ENCODE peak calls at places on chromosomes 6 and 20, in eight cellular contexts. Y is Peyer's patch, C is adrenal gland, Q is prostate gland, M is tibial nerve, P is heart left ventricle, K is HCT116, W is stomach. S is an unnamed sample.

GRCh38 chr20:44073011-44073674 is 113.8 kb downstream of the JPH2 start:
- DNase-seq in Y (no peak), C (peak), Q (no peak), M (no peak), P (no peak), K (no peak), W (peak), S (no peak)

GRCh38 chr20:24956001-24956761 is 7.1 kb downstream of the CST7 start:
- DNase-seq in Y (no peak), C (no peak), Q (no peak), M (no peak), P (no peak), K (no peak), W (peak), S (no peak)

GRCh38 chr6:159973951-159974350 is 5.1 kb downstream of the IGF2R start:
- DNase-seq in Y (no peak), C (no peak), Q (no peak), M (no peak), P (no peak), K (no peak), W (no peak), S (no peak)

GRCh38 chr20:46361386-46361785 is 45.0 kb downstream of the ELMO2 start:
- DNase-seq in Y (no peak), C (no peak), Q (no peak), M (no peak), P (no peak), K (no peak), W (no peak), S (no peak)

GRCh38 chr20:48898210-48898609 is 23.3 kb upstream of the ARFGEF2 start:
- DNase-seq in Y (no peak), C (no peak), Q (no peak), M (no peak), P (no peak), K (no peak), W (no peak), S (no peak)

GRCh38 chr20:44450938-44451450 is 24.7 kb upstream of the TTPAL start:
- DNase-seq in Y (no peak), C (no peak), Q (no peak), M (no peak), P (no peak), K (no peak), W (no peak), S (no peak)

GRCh38 chr6:154932562-154933027 is 62.5 kb upstream of the TIAM2 start:
- DNase-seq in Y (no peak), C (no peak), Q (peak), M (no peak), P (no peak), K (peak), W (no peak), S (no peak)

GRCh38 chr6:89649682-89650081 is 11.1 kb upstream of the LYRM2 start:
- DNase-seq in Y (no peak), C (no peak), Q (no peak), M (no peak), P (no peak), K (no peak), W (no peak), S (no peak)

GRCh38 chr6:77231438-77232305 is 231.6 kb downstream of the HTR1B start:
- DNase-seq in Y (no peak), C (no peak), Q (no peak), M (no peak), P (no peak), K (no peak), W (no peak), S (no peak)

GRCh38 chr20:11544029-11544678 is 373.5 kb upstream of the BTBD3 start:
- DNase-seq in Y (no peak), C (peak), Q (peak), M (no peak), P (no peak), K (peak), W (no peak), S (peak)

GRCh38 chr20:50346372-50347347 is 156.0 kb downstream of the CEBPB start:
- DNase-seq in Y (peak), C (peak), Q (peak), M (peak), P (peak), K (no peak), W (peak), S (peak)

GRCh38 chr6:156582509-156582992 is 194.6 kb upstream of the ARID1B start:
- DNase-seq in Y (no peak), C (no peak), Q (no peak), M (no peak), P (no peak), K (no peak), W (no peak), S (no peak)

GRCh38 chr20:31681128-31681727 is 41.4 kb downstream of the BCL2L1 start:
- DNase-seq in Y (no peak), C (no peak), Q (no peak), M (no peak), P (no peak), K (no peak), W (no peak), S (no peak)

GRCh38 chr6:158437571-158437970 is 122.3 kb upstream of the TMEM181 start:
- DNase-seq in Y (no peak), C (no peak), Q (no peak), M (no peak), P (no peak), K (no peak), W (no peak), S (no peak)

GRCh38 chr6:31079656-31080261 is 32.6 kb downstream of the C6orf15 start:
- DNase-seq in Y (peak), C (peak), Q (peak), M (peak), P (peak), K (peak), W (peak), S (peak)
- H3K4me3 ChIP-seq in Y (no peak), C (no peak), Q (no peak), M (peak), P (peak), K (no peak), W (no peak), S (no peak)

DNA sequence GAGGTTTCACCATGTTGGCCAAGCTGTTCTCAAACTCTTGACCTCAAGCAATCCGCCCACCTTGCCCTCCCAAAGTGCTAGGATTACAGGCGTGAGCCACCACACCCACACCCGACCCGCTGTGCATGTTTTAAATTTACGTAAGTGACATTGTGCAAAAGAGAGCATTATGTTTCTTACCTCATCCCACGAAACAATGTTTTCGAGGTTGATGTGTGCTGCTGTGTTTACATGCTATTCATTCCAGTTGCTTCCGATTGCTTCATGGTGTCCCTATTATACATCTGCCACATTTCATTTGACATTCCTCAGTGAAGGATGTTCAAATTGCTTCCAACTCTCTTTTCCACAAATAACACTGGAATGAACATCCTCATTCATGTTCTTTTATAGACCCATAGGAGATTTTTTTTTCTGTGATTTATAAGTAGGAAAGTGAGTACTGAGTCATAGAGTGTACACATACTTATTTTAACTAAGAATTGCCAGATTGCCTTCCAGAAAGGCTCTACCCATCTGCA is 403.9 kb upstream of the JARID2 start:
- DNase-seq in Y (no peak), C (peak), Q (peak), M (no peak), P (no peak), K (no peak), W (no peak), S (peak)
- H3K27ac ChIP-seq in Y (no peak), C (no peak), Q (no peak), M (no peak), P (no peak), K (no peak), W (peak), S (no peak)

GRCh38 chr20:38126146-38126912 is 38.7 kb downstream of the TGM2 start:
- DNase-seq in Y (no peak), C (no peak), Q (no peak), M (no peak), P (peak), K (no peak), W (peak), S (no peak)
- TF ChIP-seq POLR2A in Y (no peak), C (no peak), Q (no peak), M (no peak), P (no peak), K (no peak), W (no peak), S (no peak)

DNA sequence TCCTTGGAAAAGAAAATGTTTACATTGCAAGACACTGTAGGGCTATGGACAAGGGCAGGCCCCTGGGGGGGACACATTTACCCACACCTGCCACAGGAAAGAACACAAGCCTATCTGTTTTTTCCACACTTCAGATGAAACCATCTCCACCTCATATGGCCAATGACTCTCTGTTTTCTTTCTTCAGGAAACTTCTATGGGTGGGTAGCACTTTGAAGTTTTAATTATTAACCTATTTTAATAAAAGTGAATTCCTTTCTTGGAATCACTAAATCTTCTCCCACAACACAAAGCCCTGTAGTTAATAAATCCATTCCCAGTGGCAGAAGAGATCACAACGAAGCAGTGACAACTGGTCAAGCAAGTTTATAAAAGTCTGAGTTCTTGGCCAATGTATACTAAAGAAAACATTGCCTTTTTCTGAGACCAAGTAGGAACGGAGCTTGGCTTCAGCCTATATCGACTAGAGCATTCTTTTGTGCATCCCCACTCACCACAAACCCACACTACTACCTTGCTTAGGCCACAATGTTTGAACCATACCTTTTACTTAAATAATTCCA is 125.1 kb upstream of the CARMIL1 start:
- DNase-seq in Y (no peak), C (no peak), Q (peak), M (no peak), P (no peak), K (no peak), W (no peak), S (no peak)
- H3K4me3 ChIP-seq in Y (no peak), C (no peak), Q (no peak), M (no peak), P (no peak), K (no peak), W (no peak), S (no peak)

DNA sequence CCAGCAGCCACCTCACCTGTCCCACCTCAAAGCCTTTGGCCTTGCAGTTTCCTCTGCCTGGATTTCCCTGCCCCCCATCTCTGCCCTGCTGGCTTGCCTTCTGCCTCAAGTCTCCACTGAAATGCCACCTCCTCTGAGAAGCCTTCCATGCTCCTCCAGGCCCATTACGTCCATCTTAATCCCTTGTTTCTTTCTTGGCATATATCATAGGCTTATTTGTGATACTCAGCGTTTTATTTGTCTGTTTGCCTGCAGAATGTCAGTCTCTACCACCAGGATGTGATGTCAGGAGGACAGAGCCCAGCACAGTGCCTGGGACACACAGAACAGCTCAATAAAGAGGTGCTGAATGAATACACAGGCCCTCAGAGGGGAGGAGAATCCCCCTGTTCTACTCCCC is 24.4 kb upstream of the TLDC2 start:
- DNase-seq in Y (no peak), C (no peak), Q (no peak), M (no peak), P (no peak), K (no peak), W (no peak), S (no peak)
- H3K27ac ChIP-seq in Y (peak), C (peak), Q (no peak), M (peak), P (peak), K (no peak), W (peak), S (peak)

DNA sequence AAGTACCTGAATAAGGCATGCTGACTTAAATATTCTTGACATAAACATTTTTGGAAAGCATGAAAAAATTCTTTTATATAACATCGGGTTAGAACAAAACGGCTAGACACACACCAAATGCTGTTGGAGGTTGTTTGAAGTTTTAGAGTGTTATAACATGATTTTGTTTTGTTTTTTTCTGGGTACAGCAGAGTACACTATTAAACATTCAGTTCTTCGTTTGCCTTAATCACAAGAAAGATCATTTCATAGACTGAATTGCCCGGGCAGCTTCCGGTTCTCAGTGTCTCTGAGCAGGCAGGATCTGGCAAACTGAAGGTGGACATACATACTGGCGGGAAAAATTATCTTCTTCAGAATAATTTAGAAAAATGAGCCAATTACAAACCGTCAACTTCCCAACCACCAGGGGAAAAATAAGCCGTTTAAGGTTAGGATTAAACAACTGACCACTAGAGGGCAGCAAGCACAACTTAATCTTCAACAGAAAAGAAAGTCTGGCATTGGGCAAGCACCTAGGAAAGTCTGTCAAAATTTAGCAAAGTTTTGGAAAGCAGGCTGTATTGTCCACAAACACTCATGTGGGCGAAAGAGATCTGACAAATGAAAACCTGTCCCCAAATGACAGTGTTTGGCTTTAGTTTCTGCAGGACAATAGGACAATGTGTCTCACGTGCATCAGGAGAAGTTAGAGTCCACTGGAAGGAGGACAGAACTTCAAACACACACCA is 15.0 kb downstream of the ZNF217 start:
- DNase-seq in Y (peak), C (peak), Q (peak), M (no peak), P (no peak), K (peak), W (peak), S (peak)
- TF ChIP-seq POLR2A in Y (no peak), C (no peak), Q (no peak), M (no peak), P (no peak), K (no peak), W (no peak), S (no peak)

S was measured in body of pancreas.